ENCODE peak calls at places on chromosomes 4 and X, in eight cellular contexts. D is gastrocnemius medialis; Q is amygdala; T is bronchial epithelial cell; Z is HFFc6; G is stimulated activated CD8-positive, alpha-beta memory T cell treated with anti-CD3 and anti-CD28 coated beads, Interleukin-2, amount 100 ng/mL, for 1 hour; X is AG08395; U is skeletal muscle cell. S is an unnamed sample.

GRCh38 chr4:43394976-43395375 is 502.5 kb downstream of the GRXCR1 start:
- DNase-seq in T (peak; percentile 7), X (no peak), Z (no peak), U (no peak), D (no peak), Q (no peak), G (no peak), S (no peak)

GRCh38 chr4:184845367-184846011 is 19.7 kb upstream of the ACSL1 start:
- DNase-seq in T (peak; percentile 84), X (peak; percentile 58), U (peak; percentile 31), D (no peak), G (no peak), Q (no peak), Z (peak; percentile 32), S (no peak)

GRCh38 chr4:141077611-141078225 is 55.6 kb downstream of the RNF150 start:
- DNase-seq in D (no peak), T (no peak), X (no peak), Q (no peak), Z (no peak), G (no peak), U (no peak), S (no peak)

GRCh38 chr4:121448231-121448630 is 67.4 kb upstream of the QRFPR start:
- DNase-seq in U (no peak), G (no peak), D (no peak), X (no peak), T (peak; percentile 30), Z (no peak), Q (no peak), S (no peak)

GRCh38 chrX:52923781-52924241 is 26.7 kb downstream of the FAM156B start:
- DNase-seq in T (peak; percentile 60), Q (no peak), X (peak; percentile 3), U (no peak), G (no peak), Z (peak; percentile 53), D (peak; percentile 21), S (peak; percentile 50)

GRCh38 chrX:40164751-40165150 is 67.0 kb upstream of the BCOR start:
- DNase-seq in Q (no peak), X (no peak), G (no peak), T (no peak), Z (no peak), U (no peak), D (no peak), S (no peak)

GRCh38 chrX:26442340-26442739 is 226.4 kb downstream of the MAGEB5 start:
- DNase-seq in U (peak; percentile 1), G (no peak), Q (no peak), D (no peak), T (peak; percentile 2), X (no peak), Z (no peak), S (no peak)

GRCh38 chr4:57102050-57102564 is 8.1 kb downstream of the IGFBP7 start:
- DNase-seq in Z (peak; percentile 83), D (peak; percentile 41), G (no peak), T (peak; percentile 59), Q (no peak), X (peak; percentile 60), U (peak; percentile 97), S (peak; percentile 81)

GRCh38 chr4:72312032-72312650 is 256.9 kb downstream of the ADAMTS3 start:
- DNase-seq in Z (peak; percentile 91), G (no peak), X (peak; percentile 90), T (peak; percentile 95), D (peak; percentile 28), Q (peak; percentile 15), U (peak; percentile 92), S (peak; percentile 84)

GRCh38 chr4:53914313-53915016 is 149.9 kb downstream of the CHIC2 start:
- DNase-seq in Q (no peak), X (peak; percentile 81), U (peak; percentile 69), Z (peak; percentile 94), G (no peak), T (peak; percentile 99), D (no peak), S (peak; percentile 82)

GRCh38 chr4:102137217-102137616 is 208.1 kb downstream of the SLC39A8 start:
- DNase-seq in D (no peak), X (no peak), U (no peak), G (no peak), T (no peak), Q (no peak), Z (no peak), S (no peak)

GRCh38 chrX:4570141-4570540 is 856.7 kb upstream of the PRKX start:
- DNase-seq in Q (no peak), Z (no peak), U (no peak), X (no peak), D (no peak), G (no peak), T (peak; percentile 40), S (no peak)

GRCh38 chrX:72714471-72714916 is 388 bp upstream of the PHKA1 start:
- DNase-seq in U (peak; percentile 71), X (peak; percentile 40), Q (no peak), D (peak; percentile 76), G (no peak), Z (no peak), T (peak; percentile 53), S (peak; percentile 68)

GRCh38 chrX:134868766-134869495 is 121.9 kb upstream of the SMIM10 start:
- DNase-seq in D (no peak), Z (peak; percentile 78), U (peak; percentile 73), G (no peak), T (peak; percentile 67), X (peak; percentile 69), Q (no peak), S (no peak)

GRCh38 chr4:140149851-140150635 is 3.9 kb downstream of the MAML3 start:
- DNase-seq in Q (no peak), T (peak; percentile 52), Z (peak; percentile 48), U (no peak), X (peak; percentile 16), G (peak; percentile 43), D (peak; percentile 79), S (peak; percentile 84)

GRCh38 chr4:93147524-93148212 is 680.9 kb upstream of the ATOH1 start:
- DNase-seq in Z (no peak), G (no peak), T (no peak), Q (no peak), U (no peak), D (no peak), X (no peak), S (no peak)

GRCh38 chr4:169385356-169385755 is 114.6 kb upstream of the SH3RF1 start:
- DNase-seq in Z (peak; percentile 24), Q (no peak), D (no peak), U (peak; percentile 49), G (no peak), X (no peak), T (no peak), S (no peak)

GRCh38 chr4:52358855-52359254 is 300.2 kb downstream of the USP46 start:
- DNase-seq in U (no peak), T (no peak), G (no peak), X (no peak), Z (no peak), Q (no peak), D (no peak), S (no peak)

GRCh38 chrX:8579602-8580001 is 115.0 kb downstream of the VCX3B start:
- DNase-seq in T (peak; percentile 39), Q (no peak), Z (no peak), D (no peak), U (no peak), G (no peak), X (no peak), S (no peak)

GRCh38 chrX:69961365-69962072 is 88.2 kb downstream of the AWAT2 start:
- DNase-seq in D (no peak), G (no peak), T (peak; percentile 16), Q (no peak), Z (no peak), U (no peak), X (no peak), S (no peak)

GRCh38 chr4:125316781-125317525 is 2.2 kb downstream of the FAT4 start:
- DNase-seq in X (peak; percentile 24), Q (no peak), Z (peak; percentile 23), U (no peak), D (peak; percentile 2), G (no peak), T (peak; percentile 17), S (peak; percentile 76)

GRCh38 chrX:104168127-104168526 is 1.9 kb downstream of the FAM199X start:
- DNase-seq in T (no peak), D (no peak), U (no peak), Z (no peak), X (no peak), G (no peak), Q (no peak), S (no peak)

GRCh38 chrX:47828984-47829383 is 7.7 kb upstream of the ZNF81 start:
- DNase-seq in Q (no peak), T (no peak), Z (no peak), D (no peak), X (no peak), G (no peak), U (no peak), S (no peak)

GRCh38 chrX:39772057-39772832 is 325.5 kb downstream of the BCOR start:
- DNase-seq in U (no peak), T (peak; percentile 71), Q (no peak), G (peak; percentile 5), Z (no peak), X (no peak), D (peak; percentile 5), S (no peak)

GRCh38 chr4:25350561-25350960 is 26.5 kb upstream of the ANAPC4 start:
- DNase-seq in D (no peak), U (no peak), Q (no peak), X (no peak), Z (peak; percentile 32), G (no peak), T (no peak), S (no peak)

GRCh38 chrX:121308276-121308805 is 260.9 kb downstream of the GLUD2 start:
- DNase-seq in Z (peak; percentile 17), Q (peak; percentile 2), D (no peak), T (peak; percentile 44), G (no peak), X (peak; percentile 53), U (peak; percentile 74), S (no peak)

GRCh38 chr4:9832640-9833039 is 51.2 kb downstream of the DRD5 start:
- DNase-seq in Z (no peak), X (no peak), G (no peak), D (no peak), U (no peak), Q (no peak), T (no peak), S (no peak)

GRCh38 chr4:169439244-169439643 is 168.5 kb upstream of the SH3RF1 start:
- DNase-seq in Q (no peak), X (no peak), G (no peak), T (no peak), Z (no peak), D (no peak), U (peak; percentile 25), S (no peak)

GRCh38 chrX:22095306-22095705 is 63.2 kb downstream of the PHEX start:
- DNase-seq in D (peak; percentile 15), G (no peak), Q (no peak), X (peak; percentile 56), T (no peak), U (peak; percentile 72), Z (no peak), S (no peak)

GRCh38 chr4:82900016-82900334 is 560 bp upstream of the THAP9 start:
- DNase-seq in Q (no peak), G (no peak), D (no peak), U (no peak), Z (no peak), T (peak; percentile 54), X (no peak), S (no peak)

GRCh38 chrX:261858-262390 is 19.3 kb upstream of the PLCXD1 start:
- DNase-seq in T (no peak), U (no peak), G (no peak), Q (no peak), X (no peak), Z (no peak), D (no peak), S (no peak)

GRCh38 chrX:110131031-110131430 is 128.1 kb downstream of the TMEM164 start:
- DNase-seq in U (no peak), D (no peak), T (no peak), X (no peak), Z (no peak), G (no peak), Q (no peak), S (no peak)